ENCODE peak calls at places on chromosomes 13 and 19, in seven cellular contexts. P is GM23338; M is lower lobe of right lung; Z is CD8-positive, alpha-beta memory T cell; R is kidney; I is SK-N-MC; V is lung. F is an unnamed sample. For H3K36me3, the result is how much of the 10 kb centered on the place peaks cover.

GRCh38 chr13:38872693-38873092 is 117.9 kb downstream of the STOML3 start:
- DNase-seq in P (peak), M (peak), Z (peak), R (no peak), I (peak), V (no peak), F (no peak)

GRCh38 chr13:113138792-113139551 is 16.4 kb downstream of the F10 start:
- DNase-seq in P (no peak), M (no peak), Z (no peak), R (peak), I (no peak), V (no peak), F (no peak)

GRCh38 chr13:67557642-67558241 is 327.6 kb upstream of the PCDH9 start:
- DNase-seq in P (no peak), M (no peak), Z (no peak), R (no peak), I (no peak), V (no peak), F (no peak)

GRCh38 chr13:42883771-42884170 is 102.4 kb downstream of the FAM216B start:
- DNase-seq in P (no peak), M (no peak), Z (no peak), R (no peak), I (no peak), V (no peak), F (peak)

GRCh38 chr13:101019126-101019525 is 344.5 kb upstream of the TMTC4 start:
- DNase-seq in P (no peak), M (no peak), Z (no peak), R (no peak), I (no peak), V (no peak), F (no peak)

GRCh38 chr13:58087566-58087965 is 456.0 kb downstream of the PCDH17 start:
- DNase-seq in P (peak), M (no peak), Z (no peak), R (no peak), I (no peak), V (no peak), F (no peak)

GRCh38 chr19:10111405-10111811 is at the start of gene P2RY11:
- DNase-seq in P (no peak), M (peak), Z (no peak), R (no peak), I (no peak), V (no peak), F (no peak)

GRCh38 chr13:24777171-24777570 is 13.2 kb downstream of the RNF17 start:
- DNase-seq in P (no peak), M (no peak), Z (no peak), R (no peak), I (no peak), V (no peak), F (no peak)

DNA sequence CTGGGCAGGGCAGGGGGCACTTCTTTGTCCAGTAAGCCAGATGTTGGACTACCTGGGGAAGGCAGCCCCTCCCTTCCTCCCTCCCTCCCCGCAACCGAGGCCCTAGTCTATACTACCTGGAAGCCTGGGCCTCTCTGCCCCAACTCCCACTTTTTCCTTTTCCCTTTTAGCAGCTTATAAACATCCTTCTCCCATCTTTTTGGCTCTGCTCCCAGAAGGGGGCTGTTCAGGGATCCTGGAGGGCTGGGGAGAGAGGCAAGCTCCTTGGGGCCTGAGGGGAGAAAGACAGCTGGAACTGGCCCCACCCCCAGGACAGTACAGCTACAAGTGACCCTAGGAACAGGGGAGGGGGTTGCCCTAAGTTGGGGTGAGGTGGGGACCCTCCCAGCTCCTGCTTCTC is 44.9 kb downstream of the LYL1 start:
- DNase-seq in P (no peak), M (peak), Z (no peak), R (no peak), I (no peak), V (no peak), F (no peak)
- H3K27ac ChIP-seq in P (no peak), M (peak), Z (no peak), R (no peak), I (peak), V (peak), F (no peak)

GRCh38 chr19:1089891-1090290 is 5.3 kb downstream of the POLR2E start:
- DNase-seq in P (no peak), M (no peak), Z (peak), R (no peak), I (no peak), V (no peak), F (no peak)

GRCh38 chr19:1089126-1089771 is 5.9 kb downstream of the POLR2E start:
- DNase-seq in P (no peak), M (no peak), Z (no peak), R (no peak), I (no peak), V (no peak), F (no peak)

GRCh38 chr19:1091544-1092175 is 3.5 kb downstream of the POLR2E start:
- DNase-seq in P (no peak), M (no peak), Z (no peak), R (no peak), I (no peak), V (no peak), F (no peak)

GRCh38 chr19:1093330-1093729 is 1.8 kb downstream of the POLR2E start:
- DNase-seq in P (no peak), M (no peak), Z (no peak), R (no peak), I (no peak), V (no peak), F (no peak)

DNA sequence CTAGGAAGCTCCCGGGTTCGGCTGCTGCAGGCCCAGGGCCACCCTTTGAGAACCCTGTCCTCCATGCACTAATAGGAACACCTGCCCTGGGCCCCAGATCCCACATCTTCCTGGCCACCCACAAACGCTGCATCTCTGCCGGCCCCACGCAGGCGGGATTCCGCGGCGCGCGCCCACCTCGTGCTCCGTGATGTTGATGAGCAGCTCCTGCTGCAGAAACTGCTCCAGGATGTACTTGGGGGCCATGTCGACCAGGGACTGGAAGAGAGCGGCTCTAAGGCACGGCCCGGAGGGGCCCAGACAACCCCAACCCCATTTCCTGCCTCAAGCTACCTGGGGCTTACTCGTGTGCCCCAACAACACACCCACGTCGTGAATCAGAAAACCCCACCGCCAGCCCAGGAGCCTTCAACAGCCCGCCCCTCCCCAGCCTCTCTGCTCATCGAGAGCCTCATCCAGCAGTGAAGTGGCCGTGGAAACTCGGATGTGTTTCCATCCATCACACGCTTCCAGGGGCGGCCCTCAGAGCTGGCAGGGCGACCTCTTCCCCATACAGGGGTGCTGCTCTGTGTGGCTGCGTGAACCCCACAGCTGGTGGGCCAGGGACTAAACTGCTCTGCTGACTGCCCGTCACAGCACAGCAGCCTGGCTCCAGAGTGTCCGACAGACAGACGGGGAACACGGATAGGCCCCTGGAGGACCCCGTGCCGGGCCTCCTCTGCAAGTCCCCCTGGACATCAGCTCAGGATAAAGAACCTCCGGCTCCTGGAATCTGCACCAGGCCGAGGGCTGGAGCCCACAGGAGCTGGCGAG is 4.2 kb downstream of the POLR2E start:
- DNase-seq in P (no peak), M (no peak), Z (no peak), R (no peak), I (no peak), V (no peak), F (no peak)
- H3K36me3 ChIP-seq in P (under half), M (half or more), Z (under half), R (under half), I (under half), V (under half), F (under half)

GRCh38 chr13:71358218-71358617 is 508.8 kb downstream of the DACH1 start:
- DNase-seq in P (no peak), M (no peak), Z (no peak), R (no peak), I (no peak), V (no peak), F (no peak)

GRCh38 chr13:71359641-71360040 is 507.4 kb downstream of the DACH1 start:
- DNase-seq in P (no peak), M (no peak), Z (no peak), R (no peak), I (no peak), V (no peak), F (no peak)

GRCh38 chr13:71355010-71355409 is 512.0 kb downstream of the DACH1 start:
- DNase-seq in P (no peak), M (no peak), Z (no peak), R (no peak), I (no peak), V (no peak), F (no peak)

DNA sequence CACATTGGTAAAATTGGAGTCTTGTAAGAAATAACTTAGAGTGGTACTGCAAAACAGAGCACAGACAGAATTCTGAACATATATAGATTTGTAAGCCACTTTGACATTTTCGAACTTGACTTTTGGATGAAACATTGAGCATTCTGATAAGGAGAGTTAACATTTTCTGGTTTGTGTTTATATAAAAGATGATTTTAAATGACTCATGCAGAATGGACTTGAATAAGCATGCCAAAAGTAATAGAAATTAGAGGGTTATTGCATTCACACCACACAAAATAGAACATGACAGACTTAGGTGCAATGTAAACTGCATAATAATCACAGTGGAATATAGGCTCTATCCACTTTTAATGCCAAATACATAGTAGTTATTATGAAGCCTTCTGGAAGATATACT is 507.0 kb downstream of the DACH1 start:
- DNase-seq in P (no peak), M (no peak), Z (no peak), R (no peak), I (no peak), V (no peak), F (no peak)
- H3K27ac ChIP-seq in P (no peak), M (no peak), Z (no peak), R (no peak), I (no peak), V (no peak), F (no peak)

GRCh38 chr19:1088419-1089066 is 6.6 kb downstream of the POLR2E start:
- DNase-seq in P (no peak), M (no peak), Z (no peak), R (no peak), I (no peak), V (no peak), F (no peak)
- H3K36me3 ChIP-seq in P (under half), M (half or more), Z (under half), R (under half), I (under half), V (under half), F (under half)

GRCh38 chr13:90103099-90103784 is 1244.2 kb upstream of the MIR17HG start:
- DNase-seq in P (no peak), M (peak), Z (no peak), R (peak), I (no peak), V (no peak), F (no peak)

GRCh38 chr13:90099847-90100246 is 1247.6 kb upstream of the MIR17HG start:
- DNase-seq in P (no peak), M (no peak), Z (no peak), R (no peak), I (no peak), V (no peak), F (no peak)

GRCh38 chr13:90098580-90098979 is 1248.9 kb upstream of the MIR17HG start:
- DNase-seq in P (no peak), M (no peak), Z (no peak), R (no peak), I (no peak), V (no peak), F (no peak)
- H3K27ac ChIP-seq in P (no peak), M (no peak), Z (no peak), R (no peak), I (no peak), V (no peak), F (no peak)

GRCh38 chr19:41896581-41896942 is 13.6 kb downstream of the ARHGEF1 start:
- DNase-seq in P (no peak), M (no peak), Z (no peak), R (no peak), I (no peak), V (no peak), F (no peak)
- H3K36me3 ChIP-seq in P (under half), M (half or more), Z (half or more), R (under half), I (under half), V (under half), F (under half)